ENCODE peak calls at places on chromosomes 5 and 9, in four cellular contexts. One of them, this sample, is unnamed.

GRCh38 chr5:135443329-135443960 is 3.7 kb downstream of the DCANP1 start:
- DNase-seq in endothelial cell of umbilical vein: no peak
- DNase-seq in K562: no peak
- DNase-seq in IMR-90: no peak
- DNase-seq in this sample: no peak

GRCh38 chr5:167555771-167556170 is 735.7 kb upstream of the WWC1 start:
- DNase-seq in K562: no peak
- DNase-seq in IMR-90: no peak
- DNase-seq in endothelial cell of umbilical vein: no peak
- DNase-seq in this sample: no peak

GRCh38 chr5:756171-756570 is 28.4 kb downstream of the ZDHHC11B start:
- DNase-seq in K562: no peak
- DNase-seq in endothelial cell of umbilical vein: no peak
- DNase-seq in IMR-90: no peak
- DNase-seq in this sample: no peak

GRCh38 chr5:143057580-143057999 is 287.4 kb downstream of the ARHGAP26 start:
- DNase-seq in IMR-90: peak
- DNase-seq in endothelial cell of umbilical vein: no peak
- DNase-seq in K562: no peak
- DNase-seq in this sample: peak

GRCh38 chr9:25261445-25261844 is 416.8 kb downstream of the TUSC1 start:
- DNase-seq in endothelial cell of umbilical vein: no peak
- DNase-seq in K562: no peak
- DNase-seq in IMR-90: no peak
- DNase-seq in this sample: no peak

GRCh38 chr5:152686931-152687330 is 281.9 kb upstream of the NMUR2 start:
- DNase-seq in K562: no peak
- DNase-seq in IMR-90: no peak
- DNase-seq in endothelial cell of umbilical vein: no peak
- DNase-seq in this sample: no peak

GRCh38 chr9:133838859-133839507 is 100.8 kb upstream of the SARDH start:
- DNase-seq in endothelial cell of umbilical vein: no peak
- DNase-seq in K562: no peak
- DNase-seq in IMR-90: no peak
- DNase-seq in this sample: no peak

GRCh38 chr9:89351584-89351983 is 33.3 kb downstream of the SECISBP2 start:
- DNase-seq in K562: no peak
- DNase-seq in endothelial cell of umbilical vein: no peak
- DNase-seq in IMR-90: no peak
- DNase-seq in this sample: no peak

GRCh38 chr5:179183481-179183880 is 123.3 kb downstream of the ZNF354C start:
- DNase-seq in endothelial cell of umbilical vein: no peak
- DNase-seq in K562: no peak
- DNase-seq in IMR-90: no peak
- DNase-seq in this sample: no peak

GRCh38 chr9:72041775-72042194 is 18.6 kb downstream of the C9orf57 start:
- DNase-seq in K562: peak
- DNase-seq in endothelial cell of umbilical vein: no peak
- DNase-seq in IMR-90: peak
- DNase-seq in this sample: peak

GRCh38 chr9:7135735-7136134 is 378.0 kb downstream of the KDM4C start:
- DNase-seq in endothelial cell of umbilical vein: no peak
- DNase-seq in IMR-90: no peak
- DNase-seq in K562: no peak
- DNase-seq in this sample: no peak

GRCh38 chr5:39702928-39703327 is 278.1 kb upstream of the DAB2 start:
- DNase-seq in IMR-90: no peak
- DNase-seq in K562: no peak
- DNase-seq in endothelial cell of umbilical vein: no peak
- DNase-seq in this sample: no peak

GRCh38 chr9:14524881-14525515 is 168.2 kb downstream of the ZDHHC21 start:
- DNase-seq in IMR-90: no peak
- DNase-seq in endothelial cell of umbilical vein: no peak
- DNase-seq in K562: peak
- DNase-seq in this sample: no peak

GRCh38 chr9:25964239-25964638 is 286.0 kb upstream of the TUSC1 start:
- DNase-seq in K562: no peak
- DNase-seq in endothelial cell of umbilical vein: peak
- DNase-seq in IMR-90: peak
- DNase-seq in this sample: no peak

GRCh38 chr5:8615142-8615858 is 746.4 kb downstream of the MTRR start:
- DNase-seq in IMR-90: peak
- DNase-seq in K562: no peak
- DNase-seq in endothelial cell of umbilical vein: no peak
- DNase-seq in this sample: no peak

GRCh38 chr5:137796279-137796678 is 42.1 kb upstream of the HNRNPA0 start:
- DNase-seq in IMR-90: no peak
- DNase-seq in K562: no peak
- DNase-seq in endothelial cell of umbilical vein: no peak
- DNase-seq in this sample: no peak

GRCh38 chr5:150642567-150642927 is 2.1 kb downstream of the SYNPO start:
- DNase-seq in K562: no peak
- DNase-seq in endothelial cell of umbilical vein: peak
- DNase-seq in IMR-90: peak
- DNase-seq in this sample: no peak

GRCh38 chr9:92714787-92715487 is 45.0 kb upstream of the IPPK start:
- DNase-seq in K562: no peak
- DNase-seq in endothelial cell of umbilical vein: no peak
- DNase-seq in IMR-90: no peak
- DNase-seq in this sample: no peak

GRCh38 chr9:109906766-109907382 is 126.9 kb downstream of the PALM2AKAP2 start:
- DNase-seq in K562: no peak
- DNase-seq in IMR-90: peak
- DNase-seq in endothelial cell of umbilical vein: peak
- DNase-seq in this sample: no peak

GRCh38 chr5:107864793-107865192 is 194.1 kb upstream of the EFNA5 start:
- DNase-seq in IMR-90: peak
- DNase-seq in endothelial cell of umbilical vein: peak
- DNase-seq in K562: no peak
- DNase-seq in this sample: no peak

DNA sequence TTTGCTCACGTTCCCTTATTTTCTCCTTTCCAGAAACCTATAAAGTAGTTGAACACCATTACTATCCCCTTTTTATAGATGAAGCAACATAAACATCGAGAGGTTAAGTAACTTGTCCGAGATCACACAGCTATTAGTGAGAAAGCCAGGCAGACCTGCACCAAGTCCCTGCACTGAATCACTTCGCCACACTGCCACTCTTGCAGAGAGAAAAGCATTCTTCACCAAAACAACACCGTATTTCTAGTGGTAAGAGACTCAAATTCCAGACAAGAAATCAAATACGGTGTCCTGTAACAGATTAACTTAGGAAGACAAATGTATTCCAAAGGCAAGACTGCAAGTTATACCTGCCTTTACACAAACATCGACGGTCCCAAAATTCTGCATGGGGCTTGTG is 82.0 kb upstream of the DMRT1 start:
- DNase-seq in K562: no peak
- DNase-seq in IMR-90: no peak
- DNase-seq in endothelial cell of umbilical vein: no peak
- DNase-seq in this sample: no peak
- TF ChIP-seq FOS in K562: no peak
- TF ChIP-seq FOS in IMR-90: no peak
- TF ChIP-seq FOS in endothelial cell of umbilical vein: no peak
- TF ChIP-seq FOS in this sample: no peak

GRCh38 chr5:131760793-131761192 is 36.0 kb downstream of the FNIP1 start:
- DNase-seq in IMR-90: no peak
- DNase-seq in endothelial cell of umbilical vein: no peak
- DNase-seq in K562: no peak
- DNase-seq in this sample: no peak

GRCh38 chr5:131759704-131760103 is 37.1 kb downstream of the FNIP1 start:
- DNase-seq in IMR-90: no peak
- DNase-seq in endothelial cell of umbilical vein: no peak
- DNase-seq in K562: no peak
- DNase-seq in this sample: no peak

GRCh38 chr5:131757830-131758519 is 38.8 kb downstream of the FNIP1 start:
- DNase-seq in K562: no peak
- DNase-seq in IMR-90: no peak
- DNase-seq in endothelial cell of umbilical vein: no peak
- DNase-seq in this sample: no peak

GRCh38 chr5:131756942-131757341 is 39.9 kb downstream of the FNIP1 start:
- DNase-seq in IMR-90: no peak
- DNase-seq in K562: no peak
- DNase-seq in endothelial cell of umbilical vein: peak
- DNase-seq in this sample: no peak

DNA sequence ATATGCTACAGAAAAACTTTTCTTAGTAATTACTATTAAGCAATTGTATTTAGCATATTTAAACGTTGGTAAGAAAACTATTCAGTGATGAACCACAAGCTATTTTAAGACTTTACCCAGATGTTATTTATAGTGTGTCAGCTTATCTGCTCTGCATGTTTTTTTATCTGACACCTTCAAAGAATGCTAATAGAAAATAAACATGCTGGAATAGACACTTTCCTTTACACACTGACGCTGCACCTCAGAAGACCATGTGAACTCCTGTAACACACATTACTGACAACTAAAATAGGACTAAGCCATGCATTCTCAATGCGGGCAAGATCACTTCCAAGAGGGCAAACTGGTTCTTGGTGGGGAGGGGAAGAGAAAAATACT is 38.3 kb downstream of the FNIP1 start:
- DNase-seq in endothelial cell of umbilical vein: no peak
- DNase-seq in IMR-90: peak
- DNase-seq in K562: no peak
- DNase-seq in this sample: no peak
- TF ChIP-seq FOS in endothelial cell of umbilical vein: no peak
- TF ChIP-seq FOS in IMR-90: no peak
- TF ChIP-seq FOS in K562: no peak
- TF ChIP-seq FOS in this sample: no peak

GRCh38 chr5:95773325-95774059 is 42.4 kb downstream of the RHOBTB3 start:
- DNase-seq in IMR-90: peak
- DNase-seq in endothelial cell of umbilical vein: peak
- DNase-seq in K562: peak
- DNase-seq in this sample: no peak
- TF ChIP-seq FOS in IMR-90: no peak
- TF ChIP-seq FOS in endothelial cell of umbilical vein: no peak
- TF ChIP-seq FOS in K562: no peak
- TF ChIP-seq FOS in this sample: no peak

DNA sequence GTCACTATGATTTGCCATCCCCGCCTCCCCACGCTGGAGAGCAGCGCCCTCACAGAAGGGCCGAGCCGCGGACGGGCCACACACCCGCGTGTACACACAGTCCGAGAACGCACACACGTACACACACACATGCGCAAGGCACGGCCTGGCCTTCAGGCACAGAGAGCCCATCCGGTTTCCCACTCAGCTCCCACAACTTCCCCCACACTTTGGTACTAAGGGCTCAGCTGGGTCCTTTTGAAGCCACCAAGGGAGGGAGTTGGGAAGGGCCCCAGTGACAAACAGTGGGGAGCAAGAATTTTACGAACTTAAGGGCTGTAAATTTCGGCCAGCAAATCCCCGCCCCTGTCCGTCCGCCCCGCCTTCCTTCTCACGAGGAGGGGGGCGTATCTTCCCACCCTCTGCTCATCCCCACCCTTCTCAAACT is 133.3 kb upstream of the HAND1 start:
- DNase-seq in endothelial cell of umbilical vein: peak
- DNase-seq in IMR-90: peak
- DNase-seq in K562: no peak
- DNase-seq in this sample: no peak
- TF ChIP-seq FOS in endothelial cell of umbilical vein: no peak
- TF ChIP-seq FOS in IMR-90: no peak
- TF ChIP-seq FOS in K562: no peak
- TF ChIP-seq FOS in this sample: no peak

GRCh38 chr9:3876553-3876952 is 350.8 kb upstream of the RFX3 start:
- DNase-seq in IMR-90: no peak
- DNase-seq in endothelial cell of umbilical vein: no peak
- DNase-seq in K562: no peak
- DNase-seq in this sample: no peak

GRCh38 chr9:3874472-3875370 is 348.9 kb upstream of the RFX3 start:
- DNase-seq in K562: no peak
- DNase-seq in endothelial cell of umbilical vein: no peak
- DNase-seq in IMR-90: no peak
- DNase-seq in this sample: no peak

GRCh38 chr9:3879315-3879714 is 353.5 kb upstream of the RFX3 start:
- DNase-seq in endothelial cell of umbilical vein: no peak
- DNase-seq in K562: no peak
- DNase-seq in IMR-90: no peak
- DNase-seq in this sample: no peak

GRCh38 chr9:3873818-3874217 is 348.0 kb upstream of the RFX3 start:
- DNase-seq in K562: no peak
- DNase-seq in endothelial cell of umbilical vein: no peak
- DNase-seq in IMR-90: peak
- DNase-seq in this sample: no peak

GRCh38 chr9:3875371-3876132 is 349.8 kb upstream of the RFX3 start:
- DNase-seq in IMR-90: peak
- DNase-seq in endothelial cell of umbilical vein: peak
- DNase-seq in K562: no peak
- DNase-seq in this sample: no peak
- TF ChIP-seq FOS in IMR-90: peak
- TF ChIP-seq FOS in endothelial cell of umbilical vein: peak
- TF ChIP-seq FOS in K562: no peak
- TF ChIP-seq FOS in this sample: no peak

GRCh38 chr5:72841756-72842535 is 25.5 kb downstream of the TNPO1 start:
- DNase-seq in K562: no peak
- DNase-seq in endothelial cell of umbilical vein: peak
- DNase-seq in IMR-90: peak
- DNase-seq in this sample: no peak

GRCh38 chr5:72846483-72846882 is 30.0 kb downstream of the TNPO1 start:
- DNase-seq in K562: no peak
- DNase-seq in endothelial cell of umbilical vein: no peak
- DNase-seq in IMR-90: no peak
- DNase-seq in this sample: no peak

GRCh38 chr5:72844218-72844603 is 27.8 kb downstream of the TNPO1 start:
- DNase-seq in IMR-90: no peak
- DNase-seq in endothelial cell of umbilical vein: peak
- DNase-seq in K562: no peak
- DNase-seq in this sample: no peak

GRCh38 chr5:72845889-72846288 is 29.4 kb downstream of the TNPO1 start:
- DNase-seq in IMR-90: no peak
- DNase-seq in K562: no peak
- DNase-seq in endothelial cell of umbilical vein: no peak
- DNase-seq in this sample: no peak

GRCh38 chr5:72842816-72843215 is 26.4 kb downstream of the TNPO1 start:
- DNase-seq in endothelial cell of umbilical vein: peak
- DNase-seq in K562: peak
- DNase-seq in IMR-90: peak
- DNase-seq in this sample: no peak
- TF ChIP-seq FOS in endothelial cell of umbilical vein: peak
- TF ChIP-seq FOS in K562: no peak
- TF ChIP-seq FOS in IMR-90: no peak
- TF ChIP-seq FOS in this sample: no peak

GRCh38 chr9:129411501-129412175 is 209.3 kb downstream of the C9orf50 start:
- DNase-seq in IMR-90: no peak
- DNase-seq in K562: no peak
- DNase-seq in endothelial cell of umbilical vein: no peak
- DNase-seq in this sample: no peak
- TF ChIP-seq FOS in IMR-90: no peak
- TF ChIP-seq FOS in K562: no peak
- TF ChIP-seq FOS in endothelial cell of umbilical vein: no peak
- TF ChIP-seq FOS in this sample: no peak

GRCh38 chr9:4569101-4569500 is 78.8 kb downstream of the SLC1A1 start:
- DNase-seq in IMR-90: no peak
- DNase-seq in K562: no peak
- DNase-seq in endothelial cell of umbilical vein: no peak
- DNase-seq in this sample: no peak
- TF ChIP-seq FOS in IMR-90: no peak
- TF ChIP-seq FOS in K562: no peak
- TF ChIP-seq FOS in endothelial cell of umbilical vein: no peak
- TF ChIP-seq FOS in this sample: no peak

This sample was measured in GM12878.